ENCODE peak calls at places on chromosomes 11 and 22, in six cellular contexts. W, S, G, F, A and Y are unnamed samples. For H3K9me3, the result is how much of the 10 kb centered on the place peaks cover.

GRCh38 chr11:35313066-35313765 is 106.1 kb downstream of the SLC1A2 start:
- DNase-seq in W (no peak), S (no peak), G (no peak), F (no peak), A (no peak), Y (no peak)

GRCh38 chr11:33266418-33267215 is 9.4 kb downstream of the HIPK3 start:
- DNase-seq in W (no peak), S (no peak), G (no peak), F (no peak), A (no peak), Y (no peak)

GRCh38 chr22:30606455-30607299 is at the start of gene TCN2:
- DNase-seq in W (peak), S (peak), G (peak), F (peak), A (peak), Y (peak)

GRCh38 chr11:35746356-35747153 is 84.0 kb downstream of the TRIM44 start:
- DNase-seq in W (no peak), S (no peak), G (no peak), F (no peak), A (no peak), Y (no peak)

GRCh38 chr11:71947498-71947897 is 18.7 kb downstream of the RNF121 start:
- DNase-seq in W (no peak), S (no peak), G (no peak), F (no peak), A (no peak), Y (no peak)

GRCh38 chr11:34145073-34145472 is 39.6 kb downstream of the NAT10 start:
- DNase-seq in W (no peak), S (no peak), G (no peak), F (no peak), A (no peak), Y (no peak)

GRCh38 chr11:48047616-48048015 is 67.3 kb downstream of the PTPRJ start:
- DNase-seq in W (no peak), S (no peak), G (no peak), F (no peak), A (no peak), Y (no peak)

GRCh38 chr11:47850337-47850736 is 2.2 kb upstream of the NUP160 start:
- DNase-seq in W (no peak), S (no peak), G (no peak), F (no peak), A (no peak), Y (no peak)

GRCh38 chr11:132448334-132448995 is 1078.0 kb downstream of the NTM start:
- DNase-seq in W (no peak), S (no peak), G (no peak), F (peak), A (no peak), Y (no peak)

GRCh38 chr11:414333-414857 is 404 bp downstream of the SIGIRR start:
- DNase-seq in W (no peak), S (no peak), G (no peak), F (no peak), A (no peak), Y (no peak)

GRCh38 chr11:132942611-132943324 is 589.5 kb downstream of the OPCML start:
- DNase-seq in W (no peak), S (no peak), G (no peak), F (peak), A (peak), Y (no peak)

GRCh38 chr11:78646564-78647185 is 72.0 kb upstream of the NARS2 start:
- DNase-seq in W (peak), S (no peak), G (peak), F (peak), A (peak), Y (peak)

GRCh38 chr11:32100495-32100894 is 9.6 kb downstream of the RCN1 start:
- DNase-seq in W (no peak), S (no peak), G (no peak), F (no peak), A (no peak), Y (no peak)

GRCh38 chr11:31437742-31438435 is 68.2 kb downstream of the DNAJC24 start:
- DNase-seq in W (no peak), S (no peak), G (no peak), F (no peak), A (no peak), Y (no peak)

GRCh38 chr11:126011220-126011619 is 51.4 kb downstream of the CDON start:
- DNase-seq in W (no peak), S (no peak), G (no peak), F (no peak), A (no peak), Y (no peak)

GRCh38 chr22:22025320-22026156 is 43.0 kb upstream of the TOP3B start:
- DNase-seq in W (no peak), S (no peak), G (no peak), F (no peak), A (no peak), Y (no peak)

GRCh38 chr11:63909621-63910506 is 7.1 kb downstream of the RCOR2 start:
- DNase-seq in W (no peak), S (no peak), G (no peak), F (peak), A (peak), Y (no peak)

GRCh38 chr11:77259681-77260080 is 41.8 kb downstream of the GDPD4 start:
- DNase-seq in W (no peak), S (no peak), G (no peak), F (no peak), A (no peak), Y (no peak)

GRCh38 chr11:20277014-20277413 is 86.5 kb upstream of the HTATIP2 start:
- DNase-seq in W (no peak), S (no peak), G (no peak), F (no peak), A (no peak), Y (no peak)

GRCh38 chr11:37134637-37135036 is 536.6 kb upstream of the RAG2 start:
- DNase-seq in W (no peak), S (no peak), G (no peak), F (no peak), A (no peak), Y (no peak)

GRCh38 chr11:126823271-126823670 is 177.3 kb downstream of the KIRREL3 start:
- DNase-seq in W (no peak), S (no peak), G (no peak), F (no peak), A (no peak), Y (no peak)

GRCh38 chr11:91932151-91932821 is 292.3 kb upstream of the FAT3 start:
- DNase-seq in W (no peak), S (no peak), G (no peak), F (no peak), A (no peak), Y (no peak)

GRCh38 chr22:31230871-31231621 is 18.9 kb downstream of the LIMK2 start:
- DNase-seq in W (peak), S (no peak), G (no peak), F (no peak), A (peak), Y (peak)

GRCh38 chr11:76587810-76588454 is 82.6 kb downstream of the LRRC32 start:
- DNase-seq in W (no peak), S (no peak), G (no peak), F (no peak), A (no peak), Y (no peak)

GRCh38 chr22:10741210-10741609 is 4786.8 kb upstream of the OR11H1 start:
- DNase-seq in W (no peak), S (peak), G (no peak), F (no peak), A (no peak), Y (no peak)

GRCh38 chr11:70604630-70605520 is 206.5 kb downstream of the CTTN start:
- DNase-seq in W (no peak), S (no peak), G (no peak), F (no peak), A (no peak), Y (no peak)

GRCh38 chr22:30265851-30266444 is 703 bp downstream of the OSM start:
- DNase-seq in W (peak), S (peak), G (no peak), F (no peak), A (no peak), Y (peak)

GRCh38 chr11:76443254-76443935 is 1.4 kb upstream of the EMSY start:
- DNase-seq in W (no peak), S (no peak), G (no peak), F (no peak), A (no peak), Y (no peak)

GRCh38 chr11:69700278-69701140 is 3.3 kb downstream of the FGF19 start:
- DNase-seq in W (no peak), S (peak), G (no peak), F (peak), A (peak), Y (peak)

GRCh38 chr22:28500005-28500404 is 179.6 kb downstream of the TTC28 start:
- DNase-seq in W (no peak), S (no peak), G (no peak), F (no peak), A (no peak), Y (no peak)

GRCh38 chr22:20238567-20239062 is 29.5 kb downstream of the RTN4R start:
- DNase-seq in W (no peak), S (no peak), G (no peak), F (peak), A (peak), Y (peak)

GRCh38 chr11:131025020-131025419 is 108.7 kb upstream of the SNX19 start:
- DNase-seq in W (no peak), S (no peak), G (no peak), F (peak), A (peak), Y (no peak)
- TF ChIP-seq CTCF in W (no peak), S (no peak), G (no peak), F (peak), A (peak), Y (no peak)

DNA sequence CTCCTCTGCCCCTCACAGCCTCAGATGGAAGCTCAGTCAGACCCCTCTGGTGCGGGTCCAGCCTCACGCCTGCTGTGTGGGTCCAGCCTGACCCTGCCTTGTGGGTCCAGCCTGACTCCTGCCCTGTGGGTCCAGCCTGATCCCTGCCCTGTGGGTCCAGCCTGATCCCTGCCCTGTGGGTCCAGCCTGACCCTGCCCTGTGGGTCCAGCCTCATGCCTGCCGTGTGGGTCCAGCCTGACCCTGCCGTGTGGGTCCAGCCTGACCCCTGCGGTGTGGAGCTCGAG is 445.3 kb downstream of the BRD1 start:
- DNase-seq in W (peak), S (peak), G (no peak), F (peak), A (no peak), Y (peak)
- H3K27ac ChIP-seq in W (no peak), S (no peak), G (no peak), F (no peak), A (no peak), Y (no peak)

DNA sequence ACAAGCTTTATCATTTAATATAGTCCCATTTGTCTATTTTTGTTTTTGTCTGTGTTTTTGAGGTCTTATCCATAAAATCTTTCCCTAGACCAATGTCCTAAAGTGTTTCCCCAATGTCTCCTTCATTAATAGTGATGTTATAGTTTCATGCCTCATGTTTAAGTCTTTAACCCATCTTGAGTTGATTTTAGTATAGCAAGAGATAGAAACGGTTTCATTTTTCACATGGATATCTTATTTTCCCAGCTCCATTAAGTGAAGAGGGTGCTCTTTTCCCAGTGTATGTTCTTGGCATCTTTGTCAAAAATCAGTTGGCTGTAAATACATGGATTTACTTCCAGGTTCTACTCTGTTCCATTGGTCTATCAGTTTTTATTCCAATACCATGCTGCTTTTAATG is 58.2 kb downstream of the KCNQ1OT1 start:
- DNase-seq in W (no peak), S (no peak), G (no peak), F (no peak), A (no peak), Y (no peak)
- H3K9me3 ChIP-seq in W (half or more), S (under half), G (under half), F (under half), A (half or more), Y (under half)

GRCh38 chr11:57547854-57548377 is 10.5 kb downstream of the SMTNL1 start:
- DNase-seq in W (no peak), S (no peak), G (no peak), F (no peak), A (no peak), Y (no peak)

GRCh38 chr11:57546451-57546850 is 9.1 kb downstream of the SMTNL1 start:
- DNase-seq in W (no peak), S (no peak), G (no peak), F (no peak), A (no peak), Y (no peak)

GRCh38 chr11:57544566-57544965 is 7.2 kb downstream of the SMTNL1 start:
- DNase-seq in W (no peak), S (no peak), G (no peak), F (no peak), A (peak), Y (no peak)

GRCh38 chr11:57545883-57546282 is 8.5 kb downstream of the SMTNL1 start:
- DNase-seq in W (no peak), S (no peak), G (no peak), F (no peak), A (no peak), Y (no peak)

DNA sequence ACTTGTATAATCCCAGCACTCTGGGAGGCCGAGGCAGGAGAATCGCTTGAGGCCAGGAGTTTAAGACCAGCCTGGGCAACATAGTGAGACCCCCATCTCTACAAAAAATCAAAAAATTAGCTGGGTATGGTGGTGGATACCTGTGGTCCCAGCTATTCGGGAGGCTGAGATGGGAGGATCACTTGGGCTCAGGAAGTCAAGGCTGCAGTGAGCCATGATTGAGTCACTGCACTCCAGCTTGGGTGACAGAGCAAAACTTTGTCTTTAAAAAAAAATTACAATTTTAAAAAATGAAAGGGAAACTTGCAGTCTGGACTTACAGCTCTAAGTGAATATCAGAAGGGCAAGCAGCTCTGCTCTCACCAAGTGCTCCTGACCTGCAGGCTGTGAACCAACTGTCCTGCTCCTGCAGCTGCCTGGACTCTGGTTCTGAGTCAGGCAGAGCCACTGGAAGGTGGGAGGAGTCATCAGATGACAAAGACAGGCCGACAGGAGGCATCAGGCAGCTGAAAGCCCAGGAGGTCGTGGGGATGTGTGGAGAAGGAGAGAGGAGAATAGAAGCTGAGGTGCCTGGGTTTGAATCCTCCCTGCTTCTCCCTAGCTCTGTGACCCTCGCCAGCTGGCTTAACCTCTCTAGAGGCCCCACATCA is 9.6 kb downstream of the SMTNL1 start:
- DNase-seq in W (no peak), S (no peak), G (no peak), F (peak), A (peak), Y (no peak)
- TF ChIP-seq CTCF in W (no peak), S (no peak), G (no peak), F (no peak), A (peak), Y (no peak)

GRCh38 chr11:130916910-130917309 is 631 bp upstream of the SNX19 start:
- DNase-seq in W (no peak), S (no peak), G (no peak), F (no peak), A (no peak), Y (no peak)
- H3K27ac ChIP-seq in W (peak), S (peak), G (peak), F (no peak), A (peak), Y (peak)

GRCh38 chr11:2661173-2662023 is 38.4 kb downstream of the KCNQ1OT1 start:
- DNase-seq in W (no peak), S (no peak), G (no peak), F (no peak), A (no peak), Y (no peak)
- H3K9me3 ChIP-seq in W (under half), S (under half), G (under half), F (under half), A (under half), Y (under half)

GRCh38 chr11:17733261-17733660 is 1.3 kb upstream of the KCNC1 start:
- DNase-seq in W (no peak), S (peak), G (no peak), F (no peak), A (no peak), Y (no peak)

GRCh38 chr11:17735823-17736772 is 1.5 kb downstream of the KCNC1 start:
- DNase-seq in W (no peak), S (peak), G (no peak), F (peak), A (peak), Y (no peak)

GRCh38 chr11:17734986-17735822 is 623 bp downstream of the KCNC1 start:
- DNase-seq in W (peak), S (peak), G (peak), F (peak), A (peak), Y (peak)

GRCh38 chr11:17736921-17737817 is 2.6 kb downstream of the KCNC1 start:
- DNase-seq in W (no peak), S (peak), G (no peak), F (no peak), A (no peak), Y (no peak)

GRCh38 chr11:17734418-17734911 is at the start of gene KCNC1:
- DNase-seq in W (no peak), S (peak), G (no peak), F (peak), A (peak), Y (no peak)
- TF ChIP-seq CTCF in W (no peak), S (no peak), G (no peak), F (peak), A (peak), Y (no peak)

GRCh38 chr11:111335596-111335995 is 37.2 kb downstream of the POU2AF3 start:
- DNase-seq in W (no peak), S (no peak), G (no peak), F (no peak), A (no peak), Y (no peak)

GRCh38 chr11:111336062-111336461 is 37.7 kb downstream of the POU2AF3 start:
- DNase-seq in W (no peak), S (no peak), G (no peak), F (no peak), A (no peak), Y (no peak)

GRCh38 chr11:111335124-111335535 is 36.8 kb downstream of the POU2AF3 start:
- DNase-seq in W (no peak), S (no peak), G (no peak), F (no peak), A (no peak), Y (no peak)

GRCh38 chr11:111334495-111335123 is 36.3 kb downstream of the POU2AF3 start:
- DNase-seq in W (no peak), S (no peak), G (no peak), F (no peak), A (peak), Y (no peak)

DNA sequence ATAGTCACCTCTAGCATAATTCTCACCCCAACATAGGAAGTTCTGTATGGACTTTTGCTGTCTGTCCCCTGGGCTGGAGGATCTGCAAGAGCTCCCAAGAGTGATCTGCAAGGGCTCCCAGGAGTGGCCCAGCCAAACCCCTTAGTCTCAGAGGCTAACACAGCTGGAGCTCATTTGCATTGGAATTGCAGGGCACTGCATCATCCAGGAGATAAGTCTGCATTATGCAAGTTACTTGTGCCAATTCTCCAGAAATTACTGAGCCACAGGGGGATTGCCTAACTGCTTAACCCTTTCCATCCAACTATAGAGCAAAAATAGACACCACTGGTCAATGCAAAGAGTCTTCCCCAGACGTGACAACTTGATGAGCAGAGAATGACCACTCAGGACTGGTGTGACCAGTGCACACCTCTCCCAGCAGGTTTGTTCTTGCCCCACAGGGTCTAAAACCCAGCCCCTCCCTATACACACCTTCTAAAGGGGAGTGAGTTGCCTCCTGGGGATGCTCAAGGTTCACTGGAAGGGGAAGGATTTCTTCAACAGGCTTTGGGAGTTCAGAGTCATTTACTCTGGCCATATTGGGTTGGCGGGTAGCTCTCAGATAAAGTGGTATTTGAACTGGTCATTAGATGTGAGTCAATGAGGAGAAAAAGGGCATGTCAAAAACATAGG is 38.4 kb downstream of the POU2AF3 start:
- DNase-seq in W (no peak), S (no peak), G (no peak), F (peak), A (no peak), Y (no peak)
- H3K27ac ChIP-seq in W (no peak), S (no peak), G (no peak), F (no peak), A (no peak), Y (no peak)